ENCODE peak calls at places on chromosomes 11 and 22, in five cellular contexts. G is fibroblast of the aortic adventitia, B is hepatocyte, T is GM12864, A is foreskin keratinocyte. M is an unnamed sample.

GRCh38 chr11:123173040-123173855 is 21.8 kb downstream of the CLMP start:
- DNase-seq in G (peak; percentile 98), T (no peak), B (peak; percentile 31), A (peak; percentile 98), M (peak; percentile 87)

GRCh38 chr11:109798521-109798920 is 294.7 kb upstream of the ZC3H12C start:
- DNase-seq in T (no peak), G (no peak), B (no peak), A (no peak), M (no peak)

GRCh38 chr22:46758867-46759290 is 3.6 kb upstream of the TBC1D22A start:
- DNase-seq in A (peak; percentile 60), B (peak; percentile 88), G (peak; percentile 72), T (peak; percentile 58), M (no peak)

GRCh38 chr11:86803641-86804040 is 3.3 kb downstream of the PRSS23 start:
- DNase-seq in B (no peak), A (no peak), T (no peak), G (peak; percentile 22), M (no peak)

GRCh38 chr11:1139441-1140066 is 18.2 kb upstream of the MUC5AC start:
- DNase-seq in B (no peak), T (no peak), G (no peak), A (no peak), M (no peak)

GRCh38 chr11:75814369-75814685 is 683 bp upstream of the UVRAG start:
- DNase-seq in A (no peak), T (no peak), B (no peak), G (no peak), M (no peak)

GRCh38 chr11:75112200-75112599 is 15.5 kb upstream of the OR2AT4 start:
- DNase-seq in A (no peak), G (no peak), T (no peak), B (no peak), M (no peak)

GRCh38 chr11:81772161-81772560 is 961.5 kb downstream of the FAM181B start:
- DNase-seq in B (peak; percentile 5), A (peak; percentile 17), T (no peak), G (peak; percentile 80), M (no peak)

GRCh38 chr11:70328556-70328955 is 58.1 kb downstream of the PPFIA1 start:
- DNase-seq in G (no peak), T (no peak), A (no peak), B (no peak), M (no peak)

GRCh38 chr11:124207102-124207792 is 24.1 kb downstream of the OR10D3 start:
- DNase-seq in A (no peak), T (no peak), B (no peak), G (no peak), M (no peak)

GRCh38 chr11:17351171-17351509 is 460 bp upstream of the NCR3LG1 start:
- DNase-seq in G (no peak), A (peak; percentile 2), B (no peak), T (no peak), M (no peak)

GRCh38 chr11:61158691-61159381 is 2.4 kb downstream of the VPS37C start:
- DNase-seq in A (peak; percentile 45), G (peak; percentile 82), B (no peak), T (no peak), M (peak; percentile 22)

GRCh38 chr11:113951487-113951886 is 23.4 kb upstream of the HTR3A start:
- DNase-seq in T (no peak), A (no peak), G (no peak), B (no peak), M (no peak)

GRCh38 chr11:78542007-78542406 is 32.7 kb downstream of the NARS2 start:
- DNase-seq in A (no peak), T (no peak), B (no peak), G (no peak), M (no peak)

GRCh38 chr22:18987765-18988164 is 51.7 kb upstream of the PRODH start:
- DNase-seq in G (no peak), A (no peak), T (no peak), B (peak; percentile 42), M (no peak)

GRCh38 chr11:67387074-67387473 is 4.7 kb upstream of the RAD9A start:
- DNase-seq in A (no peak), B (no peak), G (no peak), T (no peak), M (no peak)

GRCh38 chr11:70762810-70763209 is 364.5 kb downstream of the CTTN start:
- DNase-seq in B (no peak), T (no peak), G (no peak), A (no peak), M (no peak)

GRCh38 chr11:84714316-84714780 is 912.8 kb downstream of the DLG2 start:
- DNase-seq in A (peak; percentile 40), B (peak; percentile 83), T (no peak), G (peak; percentile 13), M (no peak)

GRCh38 chr22:47067911-47068654 is 305.6 kb downstream of the TBC1D22A start:
- DNase-seq in T (no peak), A (no peak), G (no peak), B (no peak), M (no peak)

GRCh38 chr11:46278387-46279173 is 1.1 kb downstream of the CREB3L1 start:
- DNase-seq in A (no peak), B (peak; percentile 85), T (no peak), G (peak; percentile 58), M (no peak)

GRCh38 chr22:43956805-43957463 is 1.7 kb downstream of the SAMM50 start:
- DNase-seq in T (no peak), B (no peak), G (peak; percentile 40), A (no peak), M (no peak)

GRCh38 chr22:33474587-33474986 is 416.4 kb upstream of the SYN3 start:
- DNase-seq in B (no peak), T (no peak), G (no peak), A (no peak), M (no peak)

GRCh38 chr22:30212363-30212995 is 34.1 kb downstream of the LIF start:
- DNase-seq in B (peak; percentile 84), G (peak; percentile 91), A (peak; percentile 94), T (no peak), M (peak; percentile 60)

GRCh38 chr22:27782065-27782464 is 19.5 kb downstream of the MN1 start:
- DNase-seq in T (no peak), G (no peak), B (no peak), A (no peak), M (no peak)

GRCh38 chr22:48396785-48397530 is 1430.7 kb downstream of the BRD1 start:
- DNase-seq in A (no peak), B (peak; percentile 22), G (no peak), T (no peak), M (no peak)

DNA sequence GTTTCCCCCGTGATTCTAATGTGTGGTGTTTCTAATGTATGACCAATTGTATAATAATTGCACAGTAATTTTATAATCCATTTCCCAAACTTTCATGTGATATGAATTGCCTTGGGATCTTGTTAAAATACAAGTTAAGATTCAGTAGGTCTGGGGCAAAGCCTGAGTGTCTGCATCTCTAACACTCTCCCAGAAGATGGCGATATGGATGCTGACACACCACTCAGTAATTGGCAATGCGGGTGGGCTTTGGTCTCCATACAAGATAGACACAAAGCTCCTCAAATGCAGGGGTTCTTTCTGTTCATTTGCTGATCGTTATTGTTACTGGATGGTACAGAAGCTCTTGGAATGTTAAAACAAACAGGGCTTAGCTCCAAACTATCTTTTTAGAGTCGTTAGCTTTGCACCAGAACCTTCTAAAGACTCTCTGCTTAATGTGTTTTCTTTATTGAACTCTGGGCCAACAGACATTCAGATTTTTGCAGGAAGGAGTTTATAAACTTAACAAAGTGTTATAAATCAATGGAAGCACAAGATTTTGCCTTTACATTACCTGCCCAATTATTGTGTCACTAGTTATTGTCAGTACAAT is 45.4 kb upstream of the ANO3 start:
- DNase-seq in T (no peak), A (no peak), G (peak; percentile 42), B (peak; percentile 50), M (no peak)
- TF ChIP-seq CTCF in T (peak; percentile 46), A (peak; percentile 57), G (peak; percentile 74), B (peak; percentile 49), M (peak; percentile 52)

DNA sequence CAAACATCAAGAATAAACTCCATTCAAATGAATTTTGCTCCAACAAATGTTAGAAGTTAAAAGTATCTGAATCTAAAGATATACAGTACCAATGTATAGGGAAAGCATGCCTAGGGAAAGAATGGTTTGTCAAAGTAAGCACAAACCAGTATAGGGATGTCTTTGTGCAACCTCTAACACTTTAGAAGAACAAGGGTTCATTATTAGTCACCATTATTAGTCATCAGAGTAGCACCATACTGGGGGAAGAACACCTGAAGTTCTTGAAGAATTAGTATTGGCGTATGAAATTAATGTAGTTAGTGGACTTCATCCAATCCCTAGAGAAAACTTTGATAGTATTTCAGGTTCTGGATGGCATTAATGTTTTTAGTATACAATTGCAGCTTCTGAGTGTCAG is 943.7 kb downstream of the METTL15 start:
- DNase-seq in B (no peak), T (no peak), G (no peak), A (peak; percentile 72), M (no peak)
- TF ChIP-seq CTCF in B (no peak), T (no peak), G (no peak), A (no peak), M (no peak)

DNA sequence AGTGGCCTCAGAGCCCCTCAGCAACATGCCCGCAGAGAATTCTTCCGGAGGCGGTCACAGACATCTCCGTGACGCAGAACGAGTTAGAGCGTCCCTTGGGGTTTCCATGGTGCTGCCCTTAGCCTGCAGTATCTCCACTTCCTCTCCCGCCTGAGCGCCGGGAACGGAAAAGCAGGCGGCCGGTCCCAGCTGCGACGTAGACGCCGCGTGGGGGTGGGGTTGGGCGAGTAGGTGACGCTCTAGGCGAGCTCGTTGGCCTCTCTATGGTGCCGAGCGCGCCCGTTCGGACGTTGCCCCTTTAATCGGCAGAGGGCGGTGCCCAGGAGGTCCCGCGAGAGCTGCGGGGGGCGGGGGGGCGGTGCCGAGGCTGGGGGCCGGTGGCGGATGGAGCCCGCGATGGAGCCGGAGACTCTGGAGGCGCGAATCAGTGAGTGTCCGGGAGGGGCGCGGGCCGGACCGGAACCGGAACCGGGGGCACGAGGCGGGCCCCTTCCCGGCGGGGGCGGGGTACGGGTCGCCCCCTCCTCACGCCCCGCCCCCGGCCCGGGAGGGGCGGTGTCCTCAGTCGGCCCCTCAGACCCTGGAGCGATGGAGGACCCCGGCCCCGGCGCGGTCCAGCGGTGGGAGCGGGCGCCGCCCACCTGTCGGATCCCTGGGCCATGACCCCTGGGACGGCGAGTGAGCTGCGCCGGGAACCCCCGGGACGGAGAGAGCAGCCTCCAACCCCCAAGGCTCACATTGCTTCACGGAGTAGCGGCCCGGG is at the start of gene GGA1:
- DNase-seq in B (peak; percentile 96), T (peak; percentile 96), A (peak; percentile 96), G (peak; percentile 98), M (peak; percentile 90)
- TF ChIP-seq CTCF in B (no peak), T (no peak), A (peak; percentile 10), G (no peak), M (no peak)

DNA sequence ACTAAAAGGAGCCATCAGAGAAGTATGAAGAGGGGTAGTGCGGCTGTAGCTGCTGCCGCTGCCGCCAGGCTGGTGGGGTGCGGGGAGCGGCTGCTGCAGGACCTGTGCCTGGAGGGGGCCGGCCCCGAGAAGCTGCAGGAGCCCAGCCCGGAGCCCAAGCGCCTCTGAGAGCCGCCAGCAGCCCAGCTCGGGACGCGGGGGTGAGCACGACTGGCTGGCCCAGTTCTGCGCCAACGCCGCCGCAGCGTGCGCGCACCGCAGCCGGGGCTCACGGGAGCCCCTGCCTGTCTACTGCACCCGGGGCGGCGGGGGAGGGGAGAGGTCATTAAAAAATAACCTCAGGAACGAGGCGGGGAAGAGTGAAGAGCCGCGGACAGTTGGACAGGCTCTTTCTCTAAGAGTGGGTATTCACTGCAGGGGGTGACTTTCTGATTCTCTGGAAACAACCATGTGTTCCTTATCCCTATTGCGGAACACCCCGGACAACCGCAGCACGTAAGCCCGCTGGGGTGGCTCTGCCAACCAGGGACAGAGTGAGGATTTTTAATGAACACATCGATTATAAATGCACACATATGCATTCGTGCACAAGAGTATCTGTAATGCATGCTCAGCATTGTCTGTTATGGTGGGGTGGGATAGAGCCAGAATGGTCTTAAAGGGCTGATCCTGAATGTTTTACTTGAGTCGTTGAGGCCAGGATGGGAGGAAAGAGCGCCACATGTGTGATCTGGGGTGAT is 459 bp downstream of the GAS2 start:
- DNase-seq in A (no peak), G (peak; percentile 3), T (no peak), B (peak; percentile 80), M (no peak)
- TF ChIP-seq CTCF in A (no peak), G (no peak), T (no peak), B (no peak), M (no peak)

GRCh38 chr11:132312616-132313210 is 942.3 kb downstream of the NTM start:
- DNase-seq in G (peak; percentile 33), B (no peak), A (no peak), T (no peak), M (no peak)
- TF ChIP-seq CTCF in G (peak; percentile 60), B (peak; percentile 49), A (peak; percentile 58), T (peak; percentile 84), M (peak; percentile 65)

M was measured in AG09319.